ENCODE peak calls at places on chromosomes 11 and 22, in five cellular contexts. B, R, K, A and C are unnamed samples.

GRCh38 chr11:25065711-25066110 is 568.9 kb downstream of the LUZP2 start:
- DNase-seq in A (peak; percentile 87), B (no peak), K (no peak), R (no peak), C (peak; percentile 86)

GRCh38 chr11:17563961-17564686 is 17.1 kb downstream of the OTOG start:
- DNase-seq in A (no peak), K (no peak), B (no peak), R (no peak), C (no peak)

GRCh38 chr11:62128835-62129234 is 5.0 kb downstream of the INCENP start:
- DNase-seq in A (no peak), R (no peak), B (no peak), K (no peak), C (no peak)

GRCh38 chr22:46734830-46735453 is 3.1 kb downstream of the CERK start:
- DNase-seq in A (no peak), B (no peak), K (no peak), R (no peak), C (peak; percentile 67)

GRCh38 chr11:32511926-32512325 is 71.7 kb upstream of the EIF3M start:
- DNase-seq in B (no peak), K (no peak), A (peak; percentile 78), R (no peak), C (peak; percentile 36)

GRCh38 chr22:35839811-35840739 is 122.4 kb downstream of the APOL5 start:
- DNase-seq in B (peak; percentile 82), A (peak; percentile 91), K (peak; percentile 82), R (peak; percentile 0), C (peak; percentile 96)

GRCh38 chr22:46062971-46063631 is 86.1 kb upstream of the WNT7B start:
- DNase-seq in K (no peak), A (no peak), B (no peak), R (no peak), C (no peak)

GRCh38 chr11:106969660-106970059 is 48.6 kb downstream of the GUCY1A2 start:
- DNase-seq in A (no peak), B (no peak), R (no peak), K (no peak), C (no peak)

GRCh38 chr11:117490019-117490679 is 162.5 kb downstream of the CEP164 start:
- DNase-seq in R (no peak), A (no peak), K (no peak), B (no peak), C (no peak)

GRCh38 chr22:37229012-37229804 is 14.9 kb downstream of the RAC2 start:
- DNase-seq in K (peak; percentile 30), R (no peak), B (no peak), A (peak; percentile 73), C (peak; percentile 77)